ENCODE peak calls at places on chromosomes 1 and 21, in five cellular contexts. One of them, this sample, is unnamed.

GRCh38 chr1:160560045-160560724 is 19.1 kb downstream of the CD84 start:
- DNase-seq in cardiac muscle cell: no peak
- DNase-seq in tibial artery: no peak
- DNase-seq in endodermal cell: no peak
- DNase-seq in left lung: no peak
- DNase-seq in this sample: no peak

GRCh38 chr1:34709547-34709946 is 45.3 kb upstream of the GJB5 start:
- DNase-seq in left lung: no peak
- DNase-seq in cardiac muscle cell: peak
- DNase-seq in tibial artery: no peak
- DNase-seq in endodermal cell: peak
- DNase-seq in this sample: no peak

GRCh38 chr1:97143236-97143882 is 421.8 kb downstream of the PTBP2 start:
- DNase-seq in tibial artery: no peak
- DNase-seq in left lung: no peak
- DNase-seq in endodermal cell: no peak
- DNase-seq in cardiac muscle cell: peak
- DNase-seq in this sample: no peak

GRCh38 chr1:71490432-71490831 is 409.6 kb upstream of the ZRANB2 start:
- DNase-seq in tibial artery: no peak
- DNase-seq in cardiac muscle cell: peak
- DNase-seq in endodermal cell: no peak
- DNase-seq in left lung: no peak
- DNase-seq in this sample: no peak

GRCh38 chr1:113617438-113618141 is 141.7 kb downstream of the PHTF1 start:
- DNase-seq in left lung: no peak
- DNase-seq in endodermal cell: no peak
- DNase-seq in tibial artery: no peak
- DNase-seq in cardiac muscle cell: peak
- DNase-seq in this sample: no peak

GRCh38 chr21:39924577-39925308 is 57.5 kb downstream of the PCP4 start:
- DNase-seq in cardiac muscle cell: no peak
- DNase-seq in endodermal cell: peak
- DNase-seq in left lung: no peak
- DNase-seq in tibial artery: no peak
- DNase-seq in this sample: no peak

GRCh38 chr1:64624446-64624766 is 120.5 kb upstream of the RAVER2 start:
- DNase-seq in tibial artery: no peak
- DNase-seq in endodermal cell: no peak
- DNase-seq in cardiac muscle cell: peak
- DNase-seq in left lung: no peak
- DNase-seq in this sample: no peak

GRCh38 chr1:24386241-24386640 is 27.3 kb downstream of the STPG1 start:
- DNase-seq in left lung: no peak
- DNase-seq in cardiac muscle cell: peak
- DNase-seq in tibial artery: no peak
- DNase-seq in endodermal cell: no peak
- DNase-seq in this sample: no peak

GRCh38 chr1:168452329-168452728 is 91.5 kb downstream of the XCL2 start:
- DNase-seq in left lung: no peak
- DNase-seq in tibial artery: no peak
- DNase-seq in cardiac muscle cell: no peak
- DNase-seq in endodermal cell: peak
- DNase-seq in this sample: no peak

GRCh38 chr1:163201906-163202305 is 810 bp downstream of the RGS5 start:
- DNase-seq in endodermal cell: no peak
- DNase-seq in left lung: no peak
- DNase-seq in cardiac muscle cell: no peak
- DNase-seq in tibial artery: no peak
- DNase-seq in this sample: no peak

GRCh38 chr1:22829001-22829989 is 118.7 kb downstream of the EPHB2 start:
- DNase-seq in endodermal cell: no peak
- DNase-seq in cardiac muscle cell: peak
- DNase-seq in tibial artery: no peak
- DNase-seq in left lung: no peak
- DNase-seq in this sample: no peak

GRCh38 chr1:231497629-231498152 is 30.8 kb upstream of the TSNAX start:
- DNase-seq in left lung: no peak
- DNase-seq in cardiac muscle cell: no peak
- DNase-seq in endodermal cell: no peak
- DNase-seq in tibial artery: no peak
- DNase-seq in this sample: no peak

GRCh38 chr1:184633785-184634184 is 120.9 kb downstream of the EDEM3 start:
- DNase-seq in endodermal cell: peak
- DNase-seq in left lung: no peak
- DNase-seq in tibial artery: no peak
- DNase-seq in cardiac muscle cell: no peak
- DNase-seq in this sample: no peak

GRCh38 chr1:199685369-199685768 is 342.1 kb upstream of the NR5A2 start:
- DNase-seq in tibial artery: no peak
- DNase-seq in endodermal cell: no peak
- DNase-seq in left lung: no peak
- DNase-seq in cardiac muscle cell: peak
- DNase-seq in this sample: no peak

GRCh38 chr1:216293673-216294072 is 129.6 kb downstream of the USH2A start:
- DNase-seq in left lung: no peak
- DNase-seq in tibial artery: no peak
- DNase-seq in endodermal cell: no peak
- DNase-seq in cardiac muscle cell: no peak
- DNase-seq in this sample: no peak

GRCh38 chr1:224733021-224733911 is 117.1 kb downstream of the CNIH3 start:
- DNase-seq in tibial artery: no peak
- DNase-seq in cardiac muscle cell: peak
- DNase-seq in left lung: no peak
- DNase-seq in endodermal cell: no peak
- DNase-seq in this sample: no peak

GRCh38 chr1:3409737-3410434 is 44.6 kb upstream of the ARHGEF16 start:
- DNase-seq in left lung: no peak
- DNase-seq in endodermal cell: peak
- DNase-seq in tibial artery: peak
- DNase-seq in cardiac muscle cell: peak
- DNase-seq in this sample: no peak

GRCh38 chr1:168391759-168392681 is 111.3 kb downstream of the TBX19 start:
- DNase-seq in left lung: no peak
- DNase-seq in tibial artery: no peak
- DNase-seq in cardiac muscle cell: no peak
- DNase-seq in endodermal cell: peak
- DNase-seq in this sample: no peak

GRCh38 chr21:41316641-41317392 is at the start of gene FAM3B:
- DNase-seq in cardiac muscle cell: no peak
- DNase-seq in left lung: peak
- DNase-seq in endodermal cell: peak
- DNase-seq in tibial artery: no peak
- DNase-seq in this sample: no peak

GRCh38 chr21:36126166-36126565 is 8.7 kb upstream of the CBR3 start:
- DNase-seq in endodermal cell: peak
- DNase-seq in left lung: no peak
- DNase-seq in cardiac muscle cell: no peak
- DNase-seq in tibial artery: no peak
- DNase-seq in this sample: no peak

GRCh38 chr1:58437623-58438022 is 108.9 kb downstream of the OMA1 start:
- DNase-seq in cardiac muscle cell: no peak
- DNase-seq in tibial artery: no peak
- DNase-seq in endodermal cell: no peak
- DNase-seq in left lung: no peak
- DNase-seq in this sample: no peak

GRCh38 chr1:66478116-66478515 is 55.8 kb upstream of the SGIP1 start:
- DNase-seq in endodermal cell: no peak
- DNase-seq in cardiac muscle cell: peak
- DNase-seq in tibial artery: no peak
- DNase-seq in left lung: no peak
- DNase-seq in this sample: no peak

GRCh38 chr1:39427369-39427768 is 64.1 kb upstream of the BMP8A start:
- DNase-seq in left lung: no peak
- DNase-seq in cardiac muscle cell: peak
- DNase-seq in tibial artery: no peak
- DNase-seq in endodermal cell: no peak
- DNase-seq in this sample: no peak

GRCh38 chr1:241507189-241507820 is 12.2 kb downstream of the FH start:
- DNase-seq in tibial artery: no peak
- DNase-seq in endodermal cell: no peak
- DNase-seq in left lung: no peak
- DNase-seq in cardiac muscle cell: peak
- DNase-seq in this sample: no peak

GRCh38 chr1:20507564-20508410 is at the start of gene MUL1:
- DNase-seq in tibial artery: peak
- DNase-seq in left lung: peak
- DNase-seq in endodermal cell: peak
- DNase-seq in cardiac muscle cell: peak
- DNase-seq in this sample: peak

GRCh38 chr21:35395728-35396127 is 346.6 kb upstream of the RUNX1 start:
- DNase-seq in left lung: no peak
- DNase-seq in tibial artery: no peak
- DNase-seq in endodermal cell: no peak
- DNase-seq in cardiac muscle cell: peak
- DNase-seq in this sample: no peak

GRCh38 chr1:107532318-107532717 is 391.5 kb downstream of the NTNG1 start:
- DNase-seq in left lung: no peak
- DNase-seq in endodermal cell: no peak
- DNase-seq in cardiac muscle cell: no peak
- DNase-seq in tibial artery: no peak
- DNase-seq in this sample: no peak
- TF ChIP-seq CTCF in left lung: no peak
- TF ChIP-seq CTCF in endodermal cell: peak
- TF ChIP-seq CTCF in cardiac muscle cell: no peak
- TF ChIP-seq CTCF in tibial artery: no peak
- TF ChIP-seq CTCF in this sample: no peak

DNA sequence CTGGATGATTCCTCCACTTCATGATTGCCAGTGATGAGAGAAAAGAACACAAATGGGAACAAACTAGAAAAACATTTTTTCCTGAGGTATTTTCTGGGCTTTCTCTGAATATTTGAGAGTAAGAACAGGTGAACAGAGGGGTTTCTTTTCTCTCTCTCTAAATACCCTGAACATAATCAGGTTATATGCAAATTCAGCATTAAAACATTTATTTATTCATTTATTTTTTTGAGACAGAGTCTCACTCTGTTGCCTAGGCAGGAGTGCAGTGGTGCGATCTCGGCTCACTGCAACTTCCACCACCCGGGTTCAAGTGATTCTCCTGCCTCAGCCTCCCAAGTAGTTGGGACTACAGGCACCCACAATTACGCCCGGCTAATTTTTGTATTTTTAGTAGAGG is 5.8 kb upstream of the LEFTY2 start:
- DNase-seq in left lung: no peak
- DNase-seq in endodermal cell: no peak
- DNase-seq in tibial artery: no peak
- DNase-seq in cardiac muscle cell: no peak
- DNase-seq in this sample: no peak
- TF ChIP-seq CTCF in left lung: no peak
- TF ChIP-seq CTCF in endodermal cell: no peak
- TF ChIP-seq CTCF in tibial artery: no peak
- TF ChIP-seq CTCF in cardiac muscle cell: no peak
- TF ChIP-seq CTCF in this sample: no peak

GRCh38 chr1:89820423-89821321 is at the start of gene LRRC8D:
- DNase-seq in cardiac muscle cell: peak
- DNase-seq in tibial artery: peak
- DNase-seq in endodermal cell: peak
- DNase-seq in left lung: peak
- DNase-seq in this sample: peak

GRCh38 chr1:89823679-89824292 is 3.0 kb downstream of the LRRC8D start:
- DNase-seq in tibial artery: no peak
- DNase-seq in left lung: no peak
- DNase-seq in endodermal cell: no peak
- DNase-seq in cardiac muscle cell: peak
- DNase-seq in this sample: no peak

GRCh38 chr1:89822109-89822962 is 1.5 kb downstream of the LRRC8D start:
- DNase-seq in left lung: no peak
- DNase-seq in cardiac muscle cell: no peak
- DNase-seq in endodermal cell: peak
- DNase-seq in tibial artery: no peak
- DNase-seq in this sample: no peak

GRCh38 chr1:89822999-89823628 is 2.3 kb downstream of the LRRC8D start:
- DNase-seq in tibial artery: no peak
- DNase-seq in left lung: no peak
- DNase-seq in cardiac muscle cell: peak
- DNase-seq in endodermal cell: no peak
- DNase-seq in this sample: no peak

GRCh38 chr1:89821322-89822108 is 683 bp downstream of the LRRC8D start:
- DNase-seq in tibial artery: peak
- DNase-seq in cardiac muscle cell: peak
- DNase-seq in endodermal cell: peak
- DNase-seq in left lung: peak
- DNase-seq in this sample: peak
- TF ChIP-seq CTCF in tibial artery: no peak
- TF ChIP-seq CTCF in cardiac muscle cell: no peak
- TF ChIP-seq CTCF in endodermal cell: peak
- TF ChIP-seq CTCF in left lung: no peak
- TF ChIP-seq CTCF in this sample: peak

GRCh38 chr1:99265124-99265523 is 832 bp downstream of the PLPPR4 start:
- DNase-seq in tibial artery: no peak
- DNase-seq in endodermal cell: no peak
- DNase-seq in cardiac muscle cell: no peak
- DNase-seq in left lung: no peak
- DNase-seq in this sample: no peak

GRCh38 chr1:99268021-99268420 is 3.7 kb downstream of the PLPPR4 start:
- DNase-seq in left lung: no peak
- DNase-seq in cardiac muscle cell: no peak
- DNase-seq in tibial artery: no peak
- DNase-seq in endodermal cell: no peak
- DNase-seq in this sample: no peak

GRCh38 chr1:99266731-99267130 is 2.4 kb downstream of the PLPPR4 start:
- DNase-seq in left lung: no peak
- DNase-seq in cardiac muscle cell: peak
- DNase-seq in tibial artery: no peak
- DNase-seq in endodermal cell: no peak
- DNase-seq in this sample: no peak

GRCh38 chr1:99269321-99269720 is 5.0 kb downstream of the PLPPR4 start:
- DNase-seq in cardiac muscle cell: no peak
- DNase-seq in left lung: no peak
- DNase-seq in endodermal cell: no peak
- DNase-seq in tibial artery: no peak
- DNase-seq in this sample: no peak

DNA sequence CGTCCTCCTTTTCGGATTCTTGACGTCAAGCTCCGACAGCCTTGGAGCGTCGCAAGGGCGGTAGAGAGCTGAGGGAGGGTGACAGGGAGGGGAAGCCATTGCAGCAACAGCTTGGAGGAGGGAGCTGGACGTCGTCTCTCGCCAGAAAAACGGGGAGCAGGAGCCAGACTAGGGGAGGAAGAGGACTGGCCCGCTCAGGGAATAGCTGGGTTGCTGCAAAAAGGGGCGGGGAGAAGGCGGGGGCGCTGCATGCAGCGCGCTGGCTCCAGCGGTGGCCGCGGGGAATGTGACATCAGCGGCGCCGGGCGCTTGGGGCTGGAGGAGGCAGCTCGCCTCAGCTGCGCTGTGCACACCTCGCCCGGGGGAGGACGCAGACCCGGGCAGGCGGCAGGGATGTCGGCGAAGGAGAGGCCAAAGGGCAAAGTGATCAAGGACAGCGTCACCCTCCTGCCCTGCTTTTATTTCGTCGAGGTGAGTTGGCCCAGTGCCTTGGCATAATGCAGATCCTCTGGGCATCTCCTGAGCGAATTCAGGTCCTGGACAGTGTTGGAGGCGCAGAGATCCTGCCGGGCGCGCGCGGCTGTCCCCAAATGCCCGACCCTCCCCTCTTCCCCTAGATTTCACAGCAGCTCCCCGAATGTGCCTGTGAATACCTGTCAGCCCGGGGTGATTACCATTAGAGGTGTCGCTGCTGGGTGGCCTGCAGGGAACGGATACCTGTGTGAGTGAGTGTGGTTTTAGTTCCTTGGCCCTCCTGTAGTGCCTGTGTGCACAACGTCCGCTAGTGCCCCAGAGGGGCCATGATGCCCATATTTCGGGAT is at the start of gene PLPPR4:
- DNase-seq in tibial artery: no peak
- DNase-seq in cardiac muscle cell: peak
- DNase-seq in endodermal cell: peak
- DNase-seq in left lung: peak
- DNase-seq in this sample: no peak
- TF ChIP-seq CTCF in tibial artery: no peak
- TF ChIP-seq CTCF in cardiac muscle cell: no peak
- TF ChIP-seq CTCF in endodermal cell: peak
- TF ChIP-seq CTCF in left lung: peak
- TF ChIP-seq CTCF in this sample: no peak